ENCODE peak calls at places on chromosome 10, in seven cellular contexts. Q, M, D, L, K, S and F are unnamed samples. For H3K79me1, the result is how much of the 10 kb centered on the place peaks cover.

GRCh38 chr10:114576716-114577115 is 81.4 kb downstream of the ABLIM1 start:
- DNase-seq in L (no peak), M (no peak), D (no peak), S (no peak), Q (no peak), K (no peak), F (no peak)

GRCh38 chr10:128156999-128157755 is 31.0 kb upstream of the MKI67 start:
- DNase-seq in S (no peak), Q (no peak), M (no peak), K (no peak), D (no peak), L (no peak), F (no peak)

GRCh38 chr10:34789993-34790506 is 25.0 kb downstream of the PARD3 start:
- DNase-seq in K (peak), M (no peak), S (no peak), L (no peak), Q (no peak), D (no peak), F (no peak)

GRCh38 chr10:113646337-113647201 is 17.3 kb downstream of the NRAP start:
- DNase-seq in M (no peak), K (no peak), Q (no peak), L (no peak), S (peak), D (no peak), F (no peak)

GRCh38 chr10:69479241-69479730 is 28.0 kb downstream of the TSPAN15 start:
- DNase-seq in M (no peak), K (no peak), Q (no peak), L (no peak), D (no peak), S (no peak), F (no peak)

GRCh38 chr10:52883996-52884871 is 111.7 kb upstream of the MBL2 start:
- DNase-seq in M (peak), S (peak), D (peak), L (peak), K (peak), Q (peak), F (peak)

GRCh38 chr10:89337493-89337892 is 9.7 kb downstream of the IFIT3 start:
- DNase-seq in Q (no peak), M (no peak), K (peak), L (peak), D (peak), S (peak), F (no peak)

GRCh38 chr10:12337407-12337806 is 11.9 kb upstream of the CAMK1D start:
- DNase-seq in L (peak), K (no peak), D (peak), M (no peak), Q (no peak), S (no peak), F (no peak)

GRCh38 chr10:6564367-6564766 is 15.7 kb downstream of the PRKCQ start:
- DNase-seq in Q (no peak), S (no peak), K (no peak), D (no peak), M (no peak), L (no peak), F (no peak)

GRCh38 chr10:116767235-116767634 is 24.9 kb upstream of the HSPA12A start:
- DNase-seq in L (no peak), M (no peak), S (no peak), D (peak), Q (no peak), K (peak), F (no peak)

GRCh38 chr10:128102480-128103228 is 23.6 kb downstream of the MKI67 start:
- DNase-seq in K (no peak), S (no peak), D (no peak), M (peak), L (no peak), Q (no peak), F (no peak)

GRCh38 chr10:26391701-26392695 is 46.1 kb upstream of the APBB1IP start:
- DNase-seq in Q (no peak), L (no peak), K (peak), S (peak), M (peak), D (no peak), F (no peak)

GRCh38 chr10:107984581-107984980 is 820.1 kb upstream of the SORCS1 start:
- DNase-seq in Q (no peak), L (no peak), S (no peak), M (no peak), D (no peak), K (no peak), F (no peak)

GRCh38 chr10:113142601-113143000 is 192.6 kb downstream of the TCF7L2 start:
- DNase-seq in D (no peak), S (no peak), L (no peak), K (no peak), Q (no peak), M (no peak), F (no peak)

GRCh38 chr10:26776258-26776657 is 78.8 kb downstream of the PDSS1 start:
- DNase-seq in D (no peak), L (no peak), Q (no peak), K (peak), S (peak), M (no peak), F (no peak)

GRCh38 chr10:91319336-91319735 is 90.8 kb upstream of the HECTD2 start:
- DNase-seq in L (no peak), S (peak), K (peak), D (no peak), M (no peak), Q (no peak), F (no peak)

GRCh38 chr10:95333997-95334792 is 43.4 kb upstream of the PDLIM1 start:
- DNase-seq in L (peak), K (no peak), Q (no peak), D (peak), S (peak), M (no peak), F (no peak)

GRCh38 chr10:21518629-21519321 is 6.7 kb downstream of the SKIDA1 start:
- DNase-seq in D (peak), S (peak), K (peak), M (no peak), Q (no peak), L (peak), F (no peak)

GRCh38 chr10:59179027-59179426 is 2.6 kb downstream of the PHYHIPL start:
- DNase-seq in D (no peak), S (no peak), Q (no peak), L (no peak), M (no peak), K (no peak), F (no peak)

GRCh38 chr10:3775671-3776551 is 9.1 kb downstream of the KLF6 start:
- DNase-seq in M (peak), D (peak), K (peak), L (peak), S (peak), Q (no peak), F (no peak)

GRCh38 chr10:78515873-78516153 is 482.1 kb downstream of the RPS24 start:
- DNase-seq in D (no peak), S (no peak), L (no peak), K (no peak), Q (no peak), M (no peak), F (no peak)

GRCh38 chr10:51074238-51075028 is at the start of gene PRKG1:
- DNase-seq in M (peak), Q (peak), K (peak), L (peak), S (peak), D (peak), F (peak)

GRCh38 chr10:86663576-86664369 is 4.5 kb upstream of the LDB3 start:
- DNase-seq in S (no peak), Q (no peak), L (no peak), M (no peak), D (no peak), K (no peak), F (no peak)

GRCh38 chr10:51806079-51806835 is 106.9 kb upstream of the CSTF2T start:
- DNase-seq in D (no peak), Q (no peak), M (no peak), L (peak), S (no peak), K (no peak), F (no peak)

GRCh38 chr10:97065128-97065527 is 120.6 kb downstream of the SLIT1 start:
- DNase-seq in D (no peak), L (no peak), K (peak), Q (no peak), S (peak), M (no peak), F (no peak)
- H3K79me1 ChIP-seq in D (under half), L (under half), K (under half), Q (under half), S (under half), M (under half), F (under half)

GRCh38 chr10:121596668-121597503 is 1.4 kb downstream of the FGFR2 start:
- DNase-seq in D (peak), K (peak), S (peak), M (peak), Q (peak), L (no peak), F (peak)
- H3K79me1 ChIP-seq in D (under half), K (under half), S (under half), M (under half), Q (under half), L (under half), F (under half)

GRCh38 chr10:103574116-103575061 is 80.9 kb downstream of the NEURL1 start:
- DNase-seq in L (no peak), M (no peak), S (no peak), Q (no peak), K (no peak), D (no peak), F (no peak)
- H3K79me1 ChIP-seq in L (under half), M (under half), S (under half), Q (under half), K (under half), D (under half), F (under half)

GRCh38 chr10:30831401-30831800 is 200.3 kb downstream of the ZNF438 start:
- DNase-seq in M (no peak), Q (no peak), L (no peak), S (peak), K (no peak), D (no peak), F (no peak)
- H3K79me1 ChIP-seq in M (under half), Q (under half), L (under half), S (under half), K (under half), D (under half), F (under half)

GRCh38 chr10:11305825-11306601 is 288.3 kb downstream of the CELF2 start:
- DNase-seq in M (no peak), L (no peak), D (no peak), K (no peak), Q (no peak), S (no peak), F (peak)
- H3K79me1 ChIP-seq in M (under half), L (under half), D (under half), K (under half), Q (under half), S (under half), F (under half)

GRCh38 chr10:77392851-77393250 is 244.8 kb downstream of the KCNMA1 start:
- DNase-seq in Q (no peak), K (no peak), S (no peak), D (peak), L (peak), M (no peak), F (no peak)

GRCh38 chr10:77393411-77393810 is 244.2 kb downstream of the KCNMA1 start:
- DNase-seq in D (no peak), K (no peak), M (no peak), Q (no peak), L (no peak), S (no peak), F (no peak)

GRCh38 chr10:77391605-77392235 is 245.9 kb downstream of the KCNMA1 start:
- DNase-seq in K (peak), S (peak), D (peak), Q (peak), M (peak), L (peak), F (peak)

GRCh38 chr10:77393821-77394501 is 243.6 kb downstream of the KCNMA1 start:
- DNase-seq in M (no peak), K (no peak), Q (no peak), L (no peak), D (no peak), S (no peak), F (no peak)

DNA sequence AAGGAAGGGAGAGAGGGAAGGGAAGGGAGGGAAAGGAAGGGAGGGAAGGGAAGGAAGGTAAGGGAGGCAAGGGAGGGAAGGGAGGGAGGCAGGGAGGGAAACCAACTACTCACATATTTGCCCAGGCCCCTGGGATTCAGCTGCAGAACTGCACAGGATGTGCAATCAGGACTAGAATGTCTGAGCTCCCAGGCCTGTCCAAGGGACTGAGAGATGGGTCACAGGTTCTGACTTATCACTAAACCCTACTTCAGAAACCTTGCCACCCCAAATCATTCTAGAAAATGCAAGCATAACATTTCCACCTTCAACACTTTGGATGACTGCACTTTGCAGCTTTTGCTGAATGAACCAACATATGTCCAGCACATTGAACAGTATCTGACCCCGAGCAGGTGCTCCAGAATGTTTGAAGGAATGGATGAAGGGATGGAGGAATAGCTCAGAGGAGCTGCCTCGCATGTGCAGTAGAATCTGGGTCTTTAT is 245.3 kb downstream of the KCNMA1 start:
- DNase-seq in K (no peak), S (no peak), L (peak), D (peak), Q (no peak), M (no peak), F (no peak)
- H3K79me1 ChIP-seq in K (under half), S (under half), L (under half), D (under half), Q (under half), M (under half), F (under half)